ENCODE peak calls at places on chromosomes 3 and 15, in four cellular contexts. V is NT2/D1, Y is IMR-90, X is fibroblast of lung. Q is an unnamed sample.
A peak's percentile ranks its signal among the peaks of the same experiment; 100 is the strongest.

GRCh38 chr3:183308746-183309145 is 55.7 kb downstream of the B3GNT5 start:
- DNase-seq in X (no peak), V (no peak), Y (no peak), Q (no peak)

GRCh38 chr15:76377751-76378150 is 41.2 kb downstream of the ISL2 start:
- DNase-seq in X (no peak), Y (no peak), V (no peak), Q (no peak)

GRCh38 chr3:112034436-112034835 is at the start of gene TMPRSS7:
- DNase-seq in V (no peak), X (no peak), Y (no peak), Q (no peak)

GRCh38 chr15:57873564-57874209 is 167.2 kb downstream of the POLR2M start:
- DNase-seq in X (peak; percentile 18), Y (peak; percentile 7), V (no peak), Q (peak; percentile 54)

GRCh38 chr3:89380006-89380405 is 272.6 kb downstream of the EPHA3 start:
- DNase-seq in V (no peak), X (peak; percentile 80), Y (peak; percentile 54), Q (peak; percentile 69)

GRCh38 chr3:149371001-149371722 is 6.3 kb downstream of the TM4SF1 start:
- DNase-seq in X (peak; percentile 62), V (no peak), Y (peak; percentile 72), Q (peak; percentile 56)

GRCh38 chr15:80172401-80172800 is 19.6 kb downstream of the FAH start:
- DNase-seq in V (no peak), Y (no peak), X (no peak), Q (no peak)

GRCh38 chr3:77298405-77298804 is 258.5 kb downstream of the ROBO2 start:
- DNase-seq in V (no peak), Y (peak; percentile 59), X (peak; percentile 36), Q (peak; percentile 39)

GRCh38 chr3:108234387-108234957 is 12.2 kb upstream of the IFT57 start:
- DNase-seq in V (no peak), Y (no peak), X (no peak), Q (no peak)

GRCh38 chr3:2517479-2518188 is 419.0 kb downstream of the CNTN4 start:
- DNase-seq in Y (no peak), X (no peak), V (no peak), Q (no peak)

GRCh38 chr15:71052356-71052755 is 62.9 kb upstream of the THSD4 start:
- DNase-seq in V (no peak), X (peak; percentile 58), Y (peak; percentile 90), Q (peak; percentile 60)

GRCh38 chr3:121545049-121545563 is 682 bp downstream of the POLQ start:
- DNase-seq in Y (no peak), V (no peak), X (no peak), Q (peak; percentile 23)

GRCh38 chr3:72310028-72310987 is 525.4 kb upstream of the PROK2 start:
- DNase-seq in V (no peak), Y (peak; percentile 85), X (peak; percentile 76), Q (peak; percentile 73)

GRCh38 chr3:33980252-33980651 is 181.8 kb downstream of the PDCD6IP start:
- DNase-seq in Y (peak; percentile 85), V (peak; percentile 13), X (peak; percentile 22), Q (peak; percentile 74)

GRCh38 chr3:32472716-32473115 is 29.9 kb downstream of the CMTM6 start:
- DNase-seq in Y (no peak), X (no peak), V (no peak), Q (no peak)

GRCh38 chr15:39919740-39920509 is at the start of gene GPR176:
- DNase-seq in X (peak; percentile 84), V (no peak), Y (peak; percentile 84), Q (peak; percentile 90)

GRCh38 chr3:113535898-113536297 is 3.5 kb downstream of the SIDT1 start:
- DNase-seq in Y (no peak), V (no peak), X (no peak), Q (no peak)
- H3K4me3 ChIP-seq in Y (no peak overlapping the region), V (no peak overlapping the region), X (no peak overlapping the region), Q (no peak overlapping the region)

GRCh38 chr3:195692781-195693427 is 27.9 kb upstream of the MUC20 start:
- DNase-seq in V (no peak), Y (peak; percentile 52), X (no peak), Q (no peak)

GRCh38 chr3:195690951-195691350 is 29.8 kb upstream of the MUC20 start:
- DNase-seq in Y (no peak), V (no peak), X (no peak), Q (no peak)

GRCh38 chr3:195696632-195697278 is 24.0 kb upstream of the MUC20 start:
- DNase-seq in X (no peak), Y (no peak), V (no peak), Q (no peak)

GRCh38 chr3:195693428-195694216 is 27.2 kb upstream of the MUC20 start:
- DNase-seq in X (no peak), V (no peak), Y (no peak), Q (no peak)

DNA sequence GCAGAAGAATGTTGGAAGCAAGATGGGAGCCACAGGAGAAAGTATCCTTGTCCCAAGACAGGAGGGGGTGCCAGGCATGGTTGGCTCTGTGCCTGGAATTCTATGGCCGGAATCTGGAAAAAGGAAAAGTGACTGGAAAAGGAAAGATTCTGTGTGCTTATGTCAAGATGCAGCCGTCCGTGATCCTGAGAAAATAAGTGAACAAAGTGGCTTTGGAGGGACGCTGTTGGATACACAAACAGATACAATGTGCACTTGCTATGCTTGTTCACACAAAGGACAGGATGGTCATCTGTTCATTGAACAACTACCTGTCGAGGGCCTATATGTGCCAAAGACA is 28.4 kb upstream of the MUC20 start:
- DNase-seq in X (no peak), V (no peak), Y (no peak), Q (no peak)
- H3K9me3 ChIP-seq in X (no peaks in the 10 kb centered on the region), V (no peaks in the 10 kb centered on the region), Y (no peaks in the 10 kb centered on the region), Q (no peaks in the 10 kb centered on the region)

DNA sequence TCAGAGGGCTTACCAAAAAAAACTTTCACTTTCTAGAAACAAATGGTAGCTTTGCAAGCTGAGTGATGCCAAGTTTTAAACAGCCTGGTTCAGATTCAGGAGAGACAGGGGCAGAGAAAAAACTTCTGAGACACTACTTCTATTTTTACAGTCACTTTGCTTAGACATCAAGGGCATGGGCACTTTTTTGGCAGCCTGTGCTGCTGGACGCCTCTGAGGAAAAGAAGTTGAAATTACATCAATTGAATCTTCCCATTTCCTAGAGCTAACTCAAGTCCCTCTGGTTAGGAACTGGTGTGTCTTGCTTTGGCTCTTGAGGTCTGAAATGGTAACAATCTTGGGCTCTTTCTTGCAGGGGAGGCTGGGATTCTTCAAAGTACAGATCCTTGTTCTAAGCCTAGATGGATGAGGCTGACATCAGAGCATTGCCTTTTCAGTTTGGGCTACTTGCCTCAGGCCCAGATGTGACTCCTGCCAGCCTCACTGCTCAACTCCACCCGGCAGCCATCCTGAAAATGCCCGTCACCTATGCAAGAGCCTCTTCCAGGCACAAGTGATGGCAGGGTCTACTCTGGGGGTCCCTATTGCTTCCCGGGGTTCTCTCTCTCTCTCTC is 357.5 kb downstream of the FOXP1 start:
- DNase-seq in V (no peak), X (peak; percentile 39), Y (peak; percentile 38), Q (no peak)
- H3K9ac ChIP-seq in V (no peak overlapping the region), X (no peak overlapping the region), Y (peak overlapping the region; percentile 71), Q (peak overlapping the region; percentile 64)

GRCh38 chr3:188349963-188350332 is 196.0 kb downstream of the LPP start:
- DNase-seq in X (no peak), Y (no peak), V (no peak), Q (no peak)

GRCh38 chr3:188350956-188351355 is 197.0 kb downstream of the LPP start:
- DNase-seq in Y (no peak), V (no peak), X (no peak), Q (peak; percentile 26)

GRCh38 chr3:188351648-188352047 is 197.7 kb downstream of the LPP start:
- DNase-seq in X (no peak), Y (no peak), V (no peak), Q (no peak)

GRCh38 chr3:188349276-188349962 is 195.5 kb downstream of the LPP start:
- DNase-seq in V (no peak), Y (no peak), X (peak; percentile 12), Q (no peak)

DNA sequence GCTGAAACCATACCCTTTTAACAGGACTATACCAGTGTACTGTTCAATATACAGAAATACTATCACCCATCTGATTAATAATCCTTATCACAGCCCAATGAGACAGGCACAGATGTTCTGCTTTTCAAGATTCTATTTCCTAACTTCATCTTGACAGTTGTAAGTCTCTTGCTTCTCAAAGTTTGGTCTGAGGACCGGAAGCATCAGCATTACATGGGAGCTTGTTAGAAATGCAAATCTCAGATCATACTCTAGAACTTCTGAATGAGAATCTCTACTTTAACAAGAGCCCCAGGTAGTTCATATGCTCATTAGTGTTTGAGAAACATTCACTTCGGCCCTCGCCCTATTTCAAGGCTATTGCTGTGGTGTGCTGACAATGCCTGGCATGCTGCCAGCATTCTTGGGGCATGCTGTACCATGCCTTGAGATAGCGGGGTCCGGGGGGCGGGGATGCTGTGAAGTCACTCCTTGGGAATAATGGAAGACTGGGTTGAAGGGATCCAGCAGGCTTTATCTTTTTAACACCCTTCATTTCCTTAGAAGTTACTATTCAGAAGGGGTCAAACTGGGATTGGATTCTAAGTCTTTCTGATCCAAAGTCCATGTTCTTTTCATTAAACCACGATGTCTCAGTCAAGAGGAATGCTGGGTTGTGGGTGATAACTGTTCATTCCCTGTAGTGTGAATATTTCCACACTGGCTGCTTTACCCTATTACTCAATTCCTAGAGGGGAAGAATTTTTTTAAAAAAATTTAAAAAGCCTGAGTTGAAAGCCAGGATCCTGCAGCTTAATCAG is 194.7 kb downstream of the LPP start:
- DNase-seq in Y (peak; percentile 85), V (no peak), X (peak; percentile 93), Q (peak; percentile 90)
- H3K4me3 ChIP-seq in Y (no peak overlapping the region), V (no peak overlapping the region), X (no peak overlapping the region), Q (peak overlapping the region; percentile 44)

GRCh38 chr15:25070357-25070963 is 115.7 kb downstream of the SNRPN start:
- DNase-seq in X (no peak), V (no peak), Y (no peak), Q (no peak)

GRCh38 chr15:25065876-25066275 is 111.1 kb downstream of the SNRPN start:
- DNase-seq in V (no peak), Y (no peak), X (no peak), Q (no peak)

GRCh38 chr15:25067725-25068309 is 113.0 kb downstream of the SNRPN start:
- DNase-seq in V (no peak), Y (no peak), X (no peak), Q (no peak)

GRCh38 chr15:25066708-25067107 is 111.9 kb downstream of the SNRPN start:
- DNase-seq in V (no peak), Y (no peak), X (no peak), Q (no peak)

DNA sequence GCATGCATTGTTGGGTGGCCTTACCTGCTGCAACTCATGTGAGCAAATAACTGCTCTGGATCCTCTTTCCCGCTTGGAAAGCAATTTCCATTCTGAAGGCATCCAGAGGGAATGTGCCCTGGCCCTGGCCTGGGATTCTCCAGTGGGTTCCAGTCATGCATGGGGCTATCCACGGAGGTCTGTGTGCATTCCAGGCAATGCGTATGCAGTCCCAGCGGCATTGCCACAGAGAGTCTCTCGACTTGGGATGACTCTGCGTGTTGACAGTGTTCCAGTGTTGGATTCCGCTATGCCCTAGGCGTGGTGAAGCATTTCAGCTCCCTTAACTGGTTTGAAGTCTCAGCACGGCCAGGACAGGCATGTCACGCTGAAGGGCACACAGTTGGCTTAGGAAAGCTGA is 113.9 kb downstream of the SNRPN start:
- DNase-seq in X (no peak), Y (no peak), V (no peak), Q (no peak)
- H3K9me3 ChIP-seq in X (peaks cover 54% of the 10 kb centered on the region), Y (peaks cover 100% of the 10 kb centered on the region), V (peaks cover 100% of the 10 kb centered on the region), Q (peaks cover 100% of the 10 kb centered on the region)